ENCODE peak calls at places on chromosomes 2 and 18, in ten cellular contexts. N is brain microvascular endothelial cell, X is BJ, V is breast epithelium, C is transverse colon, W is heart left ventricle, R is iPS DF 6.9, P is cardiac muscle cell, T is hepatocyte, I is adrenal gland. A is an unnamed sample. For H3K27me3, the result is how much of the 10 kb centered on the place peaks cover.

GRCh38 chr2:12120281-12121150 is 374.1 kb downstream of the LPIN1 start:
- DNase-seq in X (peak), R (no peak), C (no peak), T (no peak), P (peak), W (no peak), N (peak), I (no peak), V (no peak), A (no peak)

GRCh38 chr18:3554091-3554601 is 104.2 kb downstream of the TGIF1 start:
- DNase-seq in X (no peak), R (peak), N (peak), I (no peak), W (no peak), P (peak), V (no peak), C (no peak), T (peak), A (no peak)

GRCh38 chr2:173187911-173188788 is 112.5 kb downstream of the MAP3K20 start:
- DNase-seq in C (no peak), W (peak), P (peak), T (no peak), I (no peak), X (no peak), R (no peak), N (peak), V (no peak), A (no peak)

GRCh38 chr2:20288941-20289340 is 61.7 kb downstream of the PUM2 start:
- DNase-seq in N (peak), I (no peak), X (no peak), C (no peak), V (no peak), R (no peak), T (no peak), W (no peak), P (no peak), A (no peak)

GRCh38 chr2:172972005-172972619 is 103.5 kb upstream of the MAP3K20 start:
- DNase-seq in V (no peak), I (no peak), W (peak), N (peak), X (no peak), T (peak), R (no peak), C (peak), P (peak), A (peak)

GRCh38 chr2:186474196-186474595 is 11.9 kb upstream of the ZC3H15 start:
- DNase-seq in N (no peak), X (no peak), W (no peak), P (no peak), T (no peak), C (no peak), V (no peak), I (no peak), R (no peak), A (no peak)

GRCh38 chr18:79921984-79922965 is 29.2 kb downstream of the SLC66A2 start:
- DNase-seq in I (no peak), C (no peak), V (no peak), R (no peak), N (no peak), T (no peak), W (no peak), P (no peak), X (no peak), A (peak)

GRCh38 chr18:11070593-11070992 is 78.8 kb downstream of the PIEZO2 start:
- DNase-seq in X (no peak), N (no peak), C (no peak), T (no peak), V (no peak), W (no peak), R (no peak), P (no peak), I (no peak), A (no peak)

GRCh38 chr2:9310390-9310789 is 103.8 kb downstream of the ASAP2 start:
- DNase-seq in N (peak), T (peak), X (peak), W (peak), V (no peak), R (no peak), I (peak), P (peak), C (peak), A (peak)

GRCh38 chr2:68284896-68285295 is 32.6 kb upstream of the PPP3R1 start:
- DNase-seq in N (no peak), X (peak), P (peak), C (no peak), W (peak), V (peak), I (no peak), T (peak), R (no peak), A (no peak)

GRCh38 chr18:48036641-48037421 is 106.4 kb upstream of the SMAD2 start:
- DNase-seq in P (peak), N (no peak), T (no peak), I (no peak), V (no peak), C (no peak), X (no peak), R (no peak), W (no peak), A (peak)

GRCh38 chr2:159497256-159497655 is 119.1 kb downstream of the BAZ2B start:
- DNase-seq in N (peak), C (no peak), R (no peak), V (no peak), X (peak), P (peak), W (peak), I (no peak), T (peak), A (no peak)

GRCh38 chr2:48787580-48787979 is 32.1 kb upstream of the LHCGR start:
- DNase-seq in P (no peak), N (no peak), C (no peak), X (no peak), V (no peak), W (no peak), T (no peak), R (no peak), I (no peak), A (no peak)

GRCh38 chr2:12330916-12331315 is 385.8 kb upstream of the TRIB2 start:
- DNase-seq in C (no peak), X (no peak), I (no peak), V (no peak), N (peak), T (no peak), P (peak), W (no peak), R (no peak), A (no peak)

GRCh38 chr18:10453885-10454772 is at the start of gene APCDD1:
- DNase-seq in C (peak), T (peak), I (peak), R (peak), P (peak), N (no peak), X (no peak), V (no peak), W (peak), A (peak)

GRCh38 chr2:183809404-183809803 is 685.2 kb downstream of the NUP35 start:
- DNase-seq in T (no peak), P (no peak), I (no peak), N (no peak), X (no peak), W (no peak), V (no peak), C (no peak), R (no peak), A (no peak)

GRCh38 chr2:8513601-8514273 is 168.1 kb upstream of the ID2 start:
- DNase-seq in R (no peak), I (no peak), C (no peak), X (no peak), V (no peak), W (no peak), P (no peak), N (no peak), T (no peak), A (no peak)

GRCh38 chr2:80304522-80304878 is at the start of gene LRRTM1:
- DNase-seq in P (no peak), V (no peak), W (peak), I (no peak), C (peak), R (no peak), X (no peak), N (no peak), T (peak), A (no peak)

GRCh38 chr18:6868033-6868432 is 138.5 kb downstream of the ARHGAP28 start:
- DNase-seq in P (no peak), R (no peak), V (no peak), X (no peak), T (no peak), C (no peak), I (no peak), W (no peak), N (no peak), A (no peak)

GRCh38 chr2:210477496-210477895 is 937 bp upstream of the LANCL1 start:
- DNase-seq in I (no peak), T (peak), P (peak), W (peak), R (peak), N (peak), C (no peak), X (peak), V (no peak), A (peak)

GRCh38 chr18:23131693-23132319 is 3.5 kb upstream of the CABLES1 start:
- DNase-seq in V (no peak), C (peak), I (peak), R (peak), W (peak), P (peak), X (peak), N (peak), T (peak), A (peak)

GRCh38 chr2:130380096-130380934 is 24.5 kb downstream of the PTPN18 start:
- DNase-seq in P (peak), V (no peak), T (no peak), R (no peak), I (no peak), N (peak), W (no peak), C (no peak), X (no peak), A (no peak)

GRCh38 chr2:74762789-74763188 is 71.1 kb upstream of the HK2 start:
- DNase-seq in V (no peak), R (no peak), N (no peak), P (peak), T (no peak), I (no peak), X (no peak), C (no peak), W (no peak), A (no peak)

GRCh38 chr2:144694456-144694855 is 174.5 kb upstream of the ZEB2 start:
- DNase-seq in R (no peak), V (no peak), I (no peak), C (no peak), W (no peak), N (no peak), X (no peak), T (no peak), P (no peak), A (no peak)

GRCh38 chr2:144330951-144331651 is 188.8 kb downstream of the ZEB2 start:
- DNase-seq in C (no peak), P (peak), W (no peak), T (peak), V (no peak), N (no peak), I (no peak), R (no peak), X (no peak), A (no peak)

GRCh38 chr2:119536707-119537106 is 7.5 kb upstream of the CFAP221 start:
- DNase-seq in R (no peak), W (no peak), V (no peak), P (no peak), I (no peak), X (no peak), T (no peak), C (no peak), N (no peak), A (no peak)

GRCh38 chr2:72146357-72147302 is 1.0 kb downstream of the CYP26B1 start:
- DNase-seq in P (no peak), R (no peak), T (peak), X (no peak), W (peak), V (peak), C (no peak), I (no peak), N (no peak), A (peak)

GRCh38 chr2:160200921-160201320 is 849 bp upstream of the ITGB6 start:
- DNase-seq in I (no peak), N (no peak), W (no peak), R (no peak), C (no peak), T (no peak), P (no peak), X (no peak), V (no peak), A (no peak)

GRCh38 chr2:67871696-67872320 is 191.0 kb downstream of the C1D start:
- DNase-seq in P (peak), C (no peak), T (peak), X (peak), R (no peak), V (no peak), N (peak), I (no peak), W (no peak), A (no peak)

GRCh38 chr2:229057997-229058553 is 213.0 kb downstream of the PID1 start:
- DNase-seq in P (no peak), I (no peak), W (no peak), R (no peak), N (no peak), X (no peak), T (no peak), V (no peak), C (no peak), A (no peak)

GRCh38 chr2:54271843-54272600 is 16.0 kb upstream of the TSPYL6 start:
- DNase-seq in R (no peak), C (no peak), N (no peak), I (no peak), V (no peak), X (no peak), W (no peak), P (no peak), T (no peak), A (no peak)

DNA sequence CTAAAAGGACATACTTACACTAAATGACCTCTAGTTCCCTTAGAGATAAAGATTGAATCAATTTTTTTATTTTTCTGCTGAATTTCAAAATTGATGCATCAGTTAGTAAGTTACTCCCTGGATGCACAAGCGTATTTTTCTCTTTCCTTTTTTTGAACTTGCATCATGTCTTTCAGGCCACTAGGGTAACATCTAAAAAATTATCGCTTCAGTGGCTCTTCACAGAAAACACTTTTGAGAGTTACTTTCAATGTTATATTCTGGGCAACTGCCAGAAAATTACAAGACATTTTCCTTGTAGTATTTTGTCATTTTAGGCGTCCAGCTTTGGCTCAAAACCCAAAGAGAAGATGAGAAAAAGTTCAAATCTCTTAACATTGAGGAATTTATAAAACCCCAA is 59.8 kb downstream of the DSEL start:
- DNase-seq in T (no peak), P (peak), N (no peak), V (no peak), I (no peak), W (no peak), R (no peak), X (no peak), C (no peak), A (no peak)
- H3K4me3 ChIP-seq in T (no peak), P (no peak), N (no peak), V (no peak), I (no peak), W (no peak), R (no peak), X (no peak), C (no peak), A (no peak)

DNA sequence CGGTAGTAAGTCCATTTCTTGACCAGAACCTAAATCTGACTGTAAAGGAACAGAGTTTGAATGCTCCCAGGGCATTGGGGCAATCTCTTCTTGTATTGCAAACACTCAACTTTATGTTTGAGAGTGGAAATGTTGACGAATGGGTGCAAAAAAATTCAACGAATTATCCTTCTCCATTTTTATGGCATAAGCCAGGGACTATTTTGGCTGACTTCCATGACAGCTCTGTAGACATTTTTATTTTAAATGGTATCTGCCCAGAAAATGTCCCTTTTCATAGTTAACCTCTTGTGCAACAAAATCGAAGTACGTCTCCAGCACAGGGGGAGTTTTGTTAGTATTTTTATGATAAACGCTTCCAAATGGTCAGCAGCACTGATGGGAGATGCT is 3.7 kb downstream of the MLPH start:
- DNase-seq in P (no peak), C (no peak), W (no peak), V (no peak), T (no peak), N (no peak), R (no peak), X (no peak), I (no peak), A (no peak)
- H3K27me3 ChIP-seq in P (under half), C (under half), W (under half), V (under half), T (under half), N (under half), R (under half), X (under half), I (under half), A (under half)

GRCh38 chr18:58195278-58195721 is 151.3 kb downstream of the NEDD4L start:
- DNase-seq in X (no peak), W (no peak), P (no peak), R (no peak), C (peak), I (no peak), V (peak), N (no peak), T (peak), A (peak)
- H3K4me3 ChIP-seq in X (peak), W (no peak), P (no peak), R (peak), C (peak), I (no peak), V (peak), N (peak), T (peak), A (no peak)

DNA sequence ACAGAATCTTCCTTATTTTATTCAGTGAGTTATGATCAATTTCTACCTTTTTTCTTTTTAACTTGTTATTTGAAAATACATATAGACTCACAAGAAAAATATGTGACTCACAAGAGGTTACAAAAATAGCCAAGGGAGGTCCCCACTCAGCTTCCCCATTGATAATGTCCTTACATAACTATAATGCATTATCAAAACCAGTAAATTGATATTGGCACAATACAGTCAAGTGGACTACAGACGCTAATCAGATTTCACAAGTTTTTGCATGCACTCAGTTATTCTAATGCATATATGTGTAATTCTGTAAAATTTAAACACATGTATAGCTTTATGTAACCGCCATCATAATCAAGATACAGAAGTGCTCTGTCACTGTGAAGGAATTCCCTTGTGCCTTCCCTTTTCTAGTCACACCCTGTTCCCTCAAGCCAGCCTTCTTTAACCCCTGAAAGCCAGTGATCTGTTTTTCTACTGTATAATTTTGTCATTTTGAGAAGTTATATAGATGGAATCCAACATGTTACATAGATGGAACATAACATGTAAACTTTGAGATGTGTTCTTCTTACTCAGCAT is 118.4 kb downstream of the ALMS1 start:
- DNase-seq in W (no peak), C (no peak), R (no peak), N (peak), P (no peak), X (no peak), I (no peak), T (no peak), V (no peak), A (no peak)
- H3K27me3 ChIP-seq in W (under half), C (under half), R (under half), N (under half), P (under half), X (under half), I (under half), T (under half), V (under half), A (under half)

GRCh38 chr18:64111950-64112349 is 36.9 kb downstream of the LINC00305 start:
- DNase-seq in N (no peak), I (no peak), P (no peak), W (no peak), V (no peak), R (no peak), C (no peak), T (no peak), X (no peak), A (no peak)
- H3K4me3 ChIP-seq in N (no peak), I (no peak), P (no peak), W (no peak), V (no peak), R (no peak), C (no peak), T (no peak), X (no peak), A (no peak)

A was measured in body of pancreas.